ENCODE peak calls at places on chromosomes 3 and 15, in five cellular contexts. F, V, E, C and W are unnamed samples.

GRCh38 chr3:76585794-76586392 is 454.0 kb upstream of the ROBO2 start:
- DNase-seq in F (no peak), V (no peak), E (no peak), C (no peak), W (no peak)

GRCh38 chr15:99507016-99507731 is 58.6 kb upstream of the MEF2A start:
- DNase-seq in F (no peak), V (no peak), E (no peak), C (peak; percentile 42), W (no peak)

GRCh38 chr15:34813446-34814190 is 18.3 kb upstream of the ACTC1 start:
- DNase-seq in F (no peak), V (no peak), E (no peak), C (no peak), W (no peak)

GRCh38 chr3:65526656-65527055 is 512.1 kb downstream of the MAGI1 start:
- DNase-seq in F (no peak), V (no peak), E (no peak), C (no peak), W (no peak)

GRCh38 chr3:160210799-160211221 is 14.4 kb upstream of the C3orf80 start:
- DNase-seq in F (no peak), V (no peak), E (no peak), C (no peak), W (no peak)

GRCh38 chr3:149115114-149115513 is 14.3 kb upstream of the HPS3 start:
- DNase-seq in F (no peak), V (no peak), E (no peak), C (no peak), W (no peak)

GRCh38 chr3:105948108-105948507 is 79.3 kb upstream of the CBLB start:
- DNase-seq in F (no peak), V (no peak), E (no peak), C (no peak), W (no peak)

GRCh38 chr15:41848595-41848994 is 9.9 kb downstream of the PLA2G4B start:
- DNase-seq in F (no peak), V (no peak), E (no peak), C (no peak), W (no peak)

GRCh38 chr3:149339931-149340309 is 6.5 kb upstream of the TM4SF18 start:
- DNase-seq in F (peak; percentile 79), V (peak; percentile 15), E (no peak), C (no peak), W (peak; percentile 86)

GRCh38 chr3:36943601-36944000 is 1.3 kb downstream of the TRANK1 start:
- DNase-seq in F (no peak), V (no peak), E (no peak), C (no peak), W (no peak)

GRCh38 chr3:55624238-55624637 is 137.1 kb upstream of the WNT5A start:
- DNase-seq in F (peak; percentile 38), V (no peak), E (no peak), C (no peak), W (no peak)

GRCh38 chr3:167487556-167487955 is 13.7 kb upstream of the SERPINI2 start:
- DNase-seq in F (no peak), V (no peak), E (no peak), C (no peak), W (no peak)

GRCh38 chr15:87669846-87670245 is 586.7 kb downstream of the NTRK3 start:
- DNase-seq in F (no peak), V (no peak), E (no peak), C (no peak), W (no peak)

GRCh38 chr3:169811606-169812123 is 1.0 kb upstream of the LRRIQ4 start:
- DNase-seq in F (no peak), V (no peak), E (no peak), C (no peak), W (peak; percentile 45)

GRCh38 chr3:158452324-158452723 is 118.7 kb upstream of the MLF1 start:
- DNase-seq in F (no peak), V (no peak), E (no peak), C (no peak), W (no peak)

GRCh38 chr3:123346726-123347125 is 102.2 kb downstream of the ADCY5 start:
- DNase-seq in F (no peak), V (no peak), E (no peak), C (no peak), W (no peak)

GRCh38 chr3:165459924-165460540 is 263.8 kb upstream of the SLITRK3 start:
- DNase-seq in F (no peak), V (no peak), E (no peak), C (no peak), W (no peak)

GRCh38 chr3:72144773-72145505 is 360.0 kb upstream of the PROK2 start:
- DNase-seq in F (no peak), V (no peak), E (peak; percentile 3), C (peak; percentile 36), W (peak; percentile 54)

GRCh38 chr3:38829404-38829803 is 13.4 kb upstream of the SCN10A start:
- DNase-seq in F (peak; percentile 72), V (no peak), E (no peak), C (no peak), W (peak; percentile 39)

GRCh38 chr3:97901327-97902295 is 70.6 kb downstream of the RIOX2 start:
- DNase-seq in F (no peak), V (no peak), E (no peak), C (no peak), W (no peak)

GRCh38 chr3:142844339-142844977 is 44.4 kb downstream of the PCOLCE2 start:
- DNase-seq in F (no peak), V (no peak), E (no peak), C (no peak), W (no peak)

GRCh38 chr3:194711913-194712312 is 26.2 kb downstream of the FAM43A start:
- DNase-seq in F (peak; percentile 9), V (no peak), E (no peak), C (no peak), W (peak; percentile 47)

GRCh38 chr15:57476533-57476975 is 100.2 kb downstream of the CGNL1 start:
- DNase-seq in F (no peak), V (no peak), E (no peak), C (no peak), W (no peak)

GRCh38 chr15:29924750-29925149 is 102.5 kb upstream of the TJP1 start:
- DNase-seq in F (peak; percentile 9), V (no peak), E (no peak), C (no peak), W (no peak)

GRCh38 chr15:66734961-66735908 is 33.2 kb downstream of the SMAD6 start:
- DNase-seq in F (peak; percentile 56), V (no peak), E (no peak), C (no peak), W (no peak)

GRCh38 chr3:37864904-37865303 is 3.2 kb downstream of the CTDSPL start:
- DNase-seq in F (no peak), V (no peak), E (no peak), C (no peak), W (no peak)

GRCh38 chr3:138113309-138113708 is 2.1 kb downstream of the DZIP1L start:
- DNase-seq in F (no peak), V (no peak), E (no peak), C (no peak), W (no peak)

GRCh38 chr15:33068007-33068441 is 126.5 kb downstream of the FMN1 start:
- DNase-seq in F (no peak), V (no peak), E (no peak), C (peak; percentile 14), W (peak; percentile 31)

GRCh38 chr3:107206141-107206540 is 171.1 kb upstream of the CCDC54 start:
- DNase-seq in F (no peak), V (no peak), E (no peak), C (no peak), W (peak; percentile 14)